ENCODE peak calls at places on chromosomes 11 and 22, in nine cellular contexts. G is GM23248; P is OCI-M1; I is activated T-cell treated with anti-CD3 and anti-CD28 coated beads, Interleukin-2, amount 50 U/mL, for 48 hours; F is BE2C; X is CD4-positive, alpha-beta T cell; S is neuronal stem cell; M is stimulated activated effector memory CD8-positive, alpha-beta T cell treated with anti-CD3 and anti-CD28 coated beads, Interleukin-12 subunit alpha, Interleukin-12 subunit beta, amount 100 ng/mL, for 72 hours; Y is anterior cingulate cortex. U is an unnamed sample.

GRCh38 chr11:70490208-70490607 is 91.9 kb downstream of the CTTN start:
- DNase-seq in X (no peak), Y (no peak), P (no peak), F (no peak), S (no peak), I (no peak), G (no peak), M (no peak), U (no peak)

GRCh38 chr11:47305734-47306483 is 36.0 kb downstream of the MADD start:
- DNase-seq in G (no peak), F (no peak), S (no peak), I (no peak), X (no peak), M (no peak), Y (peak; percentile 10), P (no peak), U (no peak)

GRCh38 chr22:50476819-50477344 is 2.0 kb upstream of the SBF1 start:
- DNase-seq in S (no peak), F (no peak), P (no peak), X (no peak), G (no peak), Y (no peak), M (no peak), I (no peak), U (no peak)

GRCh38 chr11:35166369-35167360 is 27.7 kb downstream of the CD44 start:
- DNase-seq in M (no peak), S (no peak), G (peak; percentile 98), I (peak; percentile 72), Y (peak; percentile 5), F (no peak), P (no peak), X (no peak), U (peak; percentile 95)

GRCh38 chr11:119686483-119686882 is 42.5 kb downstream of the NECTIN1 start:
- DNase-seq in S (no peak), X (no peak), G (no peak), Y (no peak), I (no peak), P (no peak), M (no peak), F (no peak), U (no peak)

GRCh38 chr11:64438986-64439771 is 80.2 kb downstream of the RPS6KA4 start:
- DNase-seq in M (no peak), S (no peak), G (no peak), Y (no peak), P (no peak), I (no peak), F (no peak), X (no peak), U (no peak)

GRCh38 chr22:37485006-37485713 is 1.0 kb downstream of the MFNG start:
- DNase-seq in S (no peak), G (no peak), P (peak; percentile 83), Y (no peak), X (peak; percentile 45), M (peak; percentile 34), F (no peak), I (peak; percentile 74), U (no peak)

GRCh38 chr11:35009191-35009940 is 92.9 kb downstream of the PDHX start:
- DNase-seq in S (no peak), I (no peak), G (peak; percentile 91), P (no peak), F (no peak), M (no peak), X (no peak), Y (no peak), U (peak; percentile 85)

GRCh38 chr11:45322111-45322705 is 36.1 kb upstream of the SYT13 start:
- DNase-seq in X (no peak), I (no peak), P (no peak), F (no peak), M (no peak), G (no peak), Y (no peak), S (no peak), U (no peak)

GRCh38 chr22:24977370-24978230 is 25.1 kb downstream of the KIAA1671 start:
- DNase-seq in X (no peak), F (no peak), Y (no peak), S (no peak), G (no peak), I (no peak), M (no peak), P (peak; percentile 45), U (no peak)

GRCh38 chr11:119056397-119056999 is 507 bp downstream of the HYOU1 start:
- DNase-seq in S (peak; percentile 32), P (peak; percentile 66), M (no peak), Y (peak; percentile 52), I (peak; percentile 56), X (peak; percentile 26), G (peak; percentile 54), F (peak; percentile 47), U (no peak)

GRCh38 chr11:5712507-5712906 is 22.9 kb downstream of the TRIM22 start:
- DNase-seq in I (no peak), S (no peak), Y (no peak), G (peak; percentile 42), P (peak; percentile 62), X (no peak), F (no peak), M (no peak), U (no peak)

GRCh38 chr11:67613960-67614715 is 7.4 kb downstream of the NDUFV1 start:
- DNase-seq in P (peak; percentile 52), S (peak; percentile 69), M (peak; percentile 76), G (peak; percentile 64), Y (no peak), I (peak; percentile 87), F (peak; percentile 82), X (peak; percentile 69), U (peak; percentile 24)

GRCh38 chr11:95337175-95337957 is 106.4 kb upstream of the SESN3 start:
- DNase-seq in M (no peak), S (peak; percentile 49), F (peak; percentile 43), G (peak; percentile 70), P (no peak), X (peak; percentile 9), I (peak; percentile 59), Y (peak; percentile 19), U (peak; percentile 73)

GRCh38 chr11:92628401-92629292 is 340.8 kb upstream of the MTNR1B start:
- DNase-seq in S (no peak), G (peak; percentile 50), X (no peak), F (no peak), I (no peak), P (peak; percentile 79), M (no peak), Y (no peak), U (no peak)

GRCh38 chr11:111523343-111523742 is 8.8 kb downstream of the HOATZ start:
- DNase-seq in X (no peak), M (no peak), G (no peak), Y (no peak), F (no peak), I (no peak), P (no peak), S (no peak), U (no peak)

GRCh38 chr11:111388842-111389241 is 9.8 kb upstream of the POU2AF1 start:
- DNase-seq in S (no peak), G (no peak), I (no peak), F (no peak), Y (no peak), M (no peak), P (no peak), X (no peak), U (no peak)

GRCh38 chr22:50148166-50148500 is 22.4 kb upstream of the PANX2 start:
- DNase-seq in S (no peak), I (no peak), Y (no peak), X (no peak), M (no peak), F (no peak), G (no peak), P (no peak), U (no peak)

GRCh38 chr11:16741473-16741872 is 3.0 kb downstream of the C11orf58 start:
- DNase-seq in I (no peak), M (no peak), F (no peak), P (no peak), S (no peak), G (no peak), X (no peak), Y (no peak), U (no peak)

U was measured in fibroblast of mammary gland.